ENCODE peak calls at places on chromosomes 6 and 20, in eight cellular contexts. B is AG10803; C is AML-193; M is uterus; I is right lobe of liver; V is thyroid gland; R is CD8-positive, alpha-beta T cell; D is activated CD4-positive, alpha-beta T cell treated with anti-CD3 and anti-CD28 coated beads, Interleukin-2, amount 50 U/mL, for 4 hours. P is an unnamed sample.

GRCh38 chr6:26531897-26532296 is 6.3 kb upstream of the HMGN4 start:
- DNase-seq in M (no peak), D (no peak), B (no peak), I (no peak), V (no peak), R (no peak), C (no peak), P (no peak)

GRCh38 chr6:168451805-168452204 is 10.8 kb downstream of the SMOC2 start:
- DNase-seq in D (no peak), I (no peak), B (no peak), C (no peak), V (no peak), M (no peak), R (no peak), P (no peak)

GRCh38 chr6:11212625-11213024 is 19.8 kb downstream of the NEDD9 start:
- DNase-seq in B (peak), I (no peak), M (peak), C (no peak), R (no peak), D (no peak), V (no peak), P (no peak)

GRCh38 chr6:2810092-2810671 is 31.5 kb downstream of the SERPINB1 start:
- DNase-seq in C (peak), R (no peak), M (no peak), I (no peak), V (no peak), D (no peak), B (peak), P (no peak)

GRCh38 chr6:132253906-132254305 is 147.4 kb downstream of the MOXD1 start:
- DNase-seq in B (peak), C (no peak), I (no peak), R (no peak), V (no peak), M (no peak), D (no peak), P (no peak)

GRCh38 chr6:46444772-46445454 is 46.3 kb downstream of the RCAN2 start:
- DNase-seq in I (no peak), D (no peak), C (no peak), B (no peak), M (no peak), R (no peak), V (no peak), P (no peak)

GRCh38 chr20:11849270-11849920 is 68.3 kb upstream of the BTBD3 start:
- DNase-seq in I (no peak), B (peak), R (no peak), M (no peak), C (no peak), V (no peak), D (no peak), P (no peak)

GRCh38 chr20:36405255-36405654 is 99.1 kb downstream of the DLGAP4 start:
- DNase-seq in R (no peak), M (no peak), B (no peak), I (no peak), V (no peak), C (no peak), D (no peak), P (no peak)

GRCh38 chr6:156190270-156190669 is 586.9 kb upstream of the ARID1B start:
- DNase-seq in R (no peak), V (peak), I (no peak), M (peak), B (no peak), C (no peak), D (no peak), P (peak)

GRCh38 chr6:161417712-161418457 is 144.0 kb upstream of the AGPAT4 start:
- DNase-seq in D (no peak), M (no peak), R (no peak), C (no peak), I (no peak), B (peak), V (no peak), P (no peak)

GRCh38 chr6:109118337-109118736 is 23.0 kb downstream of the CEP57L1 start:
- DNase-seq in V (no peak), C (no peak), M (no peak), B (no peak), R (no peak), I (no peak), D (no peak), P (no peak)

GRCh38 chr6:49550413-49551125 is at the start of gene C6orf141:
- DNase-seq in I (peak), B (no peak), D (peak), M (no peak), C (no peak), R (no peak), V (peak), P (peak)

GRCh38 chr20:2102585-2103453 is 1.2 kb downstream of the STK35 start:
- DNase-seq in V (peak), R (peak), I (peak), B (peak), D (peak), C (peak), M (peak), P (peak)

GRCh38 chr6:117481278-117481925 is 1.1 kb upstream of the DCBLD1 start:
- DNase-seq in C (no peak), D (no peak), B (no peak), V (peak), M (no peak), R (no peak), I (no peak), P (no peak)

GRCh38 chr6:52389626-52390360 is 27.8 kb downstream of the PAQR8 start:
- DNase-seq in I (peak), B (peak), V (peak), C (peak), M (peak), R (peak), D (no peak), P (peak)

GRCh38 chr20:33263784-33264183 is 19.2 kb upstream of the BPIFB1 start:
- DNase-seq in R (no peak), M (no peak), D (no peak), I (no peak), V (no peak), C (no peak), B (no peak), P (no peak)

GRCh38 chr6:10478187-10479040 is 42.7 kb upstream of the GCNT2 start:
- DNase-seq in B (peak), C (peak), I (no peak), D (no peak), V (no peak), R (no peak), M (no peak), P (no peak)

GRCh38 chr6:54909184-54909583 is 62.6 kb downstream of the FAM83B start:
- DNase-seq in R (no peak), D (no peak), B (no peak), I (no peak), C (no peak), V (no peak), M (no peak), P (no peak)

GRCh38 chr6:166364480-166364879 is 18.3 kb downstream of the MPC1 start:
- DNase-seq in I (no peak), R (no peak), B (no peak), C (no peak), M (no peak), V (no peak), D (no peak), P (no peak)

GRCh38 chr6:146914563-146915483 is 289.4 kb upstream of the STXBP5 start:
- DNase-seq in C (peak), R (no peak), M (peak), D (no peak), I (no peak), V (peak), B (peak), P (no peak)

GRCh38 chr20:5065489-5066383 is 54.0 kb downstream of the PCNA start:
- DNase-seq in M (no peak), B (peak), V (peak), C (peak), I (peak), D (no peak), R (no peak), P (peak)

GRCh38 chr20:29325304-29325640 is 1932.2 kb upstream of the DEFB115 start:
- DNase-seq in R (no peak), B (no peak), M (no peak), C (no peak), V (no peak), I (no peak), D (no peak), P (no peak)

GRCh38 chr6:107318100-107318736 is 141.1 kb downstream of the PDSS2 start:
- DNase-seq in I (peak), B (peak), R (no peak), V (peak), D (no peak), C (peak), M (peak), P (no peak)

GRCh38 chr6:159213401-159213800 is 44.2 kb downstream of the FNDC1 start:
- DNase-seq in I (no peak), V (no peak), C (no peak), R (no peak), M (no peak), B (peak), D (no peak), P (no peak)

GRCh38 chr6:6858533-6858982 is 249.2 kb upstream of the RREB1 start:
- DNase-seq in V (no peak), M (no peak), R (no peak), I (no peak), D (no peak), C (peak), B (no peak), P (no peak)

GRCh38 chr6:3359973-3360726 is 96.7 kb downstream of the SLC22A23 start:
- DNase-seq in M (no peak), C (no peak), D (no peak), B (no peak), R (no peak), I (no peak), V (no peak), P (no peak)

GRCh38 chr6:150720774-150721233 is 121.1 kb downstream of the PLEKHG1 start:
- DNase-seq in M (no peak), C (no peak), B (peak), D (no peak), I (no peak), R (no peak), V (peak), P (no peak)

GRCh38 chr20:13231031-13231752 is 10.1 kb downstream of the ISM1 start:
- DNase-seq in M (no peak), D (peak), B (no peak), I (no peak), V (no peak), C (no peak), R (peak), P (no peak)

GRCh38 chr20:15310361-15310760 is 972.9 kb upstream of the FLRT3 start:
- DNase-seq in M (no peak), R (no peak), B (no peak), V (no peak), C (peak), D (no peak), I (no peak), P (no peak)

GRCh38 chr20:48795058-48795457 is 32.7 kb downstream of the PREX1 start:
- DNase-seq in B (no peak), M (no peak), D (no peak), V (no peak), R (no peak), C (no peak), I (no peak), P (no peak)

GRCh38 chr20:24148372-24148771 is 159.8 kb upstream of the GGTLC1 start:
- DNase-seq in M (no peak), B (no peak), D (no peak), R (peak), C (peak), V (no peak), I (no peak), P (no peak)

GRCh38 chr6:122681715-122682114 is 71.5 kb downstream of the PKIB start:
- DNase-seq in R (no peak), C (no peak), M (no peak), I (no peak), B (no peak), V (no peak), D (no peak), P (no peak)

GRCh38 chr6:36269834-36270705 is at the start of gene PNPLA1:
- DNase-seq in I (no peak), M (no peak), V (no peak), B (no peak), C (no peak), D (no peak), R (no peak), P (no peak)

GRCh38 chr6:133553652-133554051 is 312.5 kb downstream of the EYA4 start:
- DNase-seq in D (no peak), R (no peak), B (peak), I (no peak), C (peak), V (peak), M (peak), P (no peak)

GRCh38 chr20:47664744-47665143 is 120.5 kb downstream of the SULF2 start:
- DNase-seq in I (no peak), C (no peak), B (no peak), V (no peak), M (no peak), R (no peak), D (no peak), P (no peak)

GRCh38 chr20:63543131-63543530 is 4.4 kb downstream of the SRMS start:
- DNase-seq in B (no peak), I (no peak), C (no peak), M (no peak), R (no peak), D (no peak), V (no peak), P (no peak)

GRCh38 chr20:47705497-47705856 is 79.8 kb downstream of the SULF2 start:
- DNase-seq in R (no peak), C (no peak), D (no peak), M (peak), I (no peak), V (no peak), B (no peak), P (peak)

P was measured in kidney.